ENCODE peak calls at places on chromosomes 5 and 9, in ten cellular contexts. P is heart left ventricle, K is IMR-90, Z is A549, R is H1, Q is transverse colon, T is GM12892, W is gastrocnemius medialis, X is HCT116, C is lower leg skin. J is an unnamed sample.

GRCh38 chr5:68288756-68289134 is 73.2 kb downstream of the PIK3R1 start:
- DNase-seq in P (peak), K (no peak), Z (no peak), R (no peak), Q (no peak), T (no peak), W (peak), X (no peak), C (no peak), J (no peak)

GRCh38 chr9:114423181-114423580 is 35.4 kb upstream of the AKNA start:
- DNase-seq in P (no peak), K (no peak), Z (no peak), R (no peak), Q (no peak), T (no peak), W (no peak), X (no peak), C (no peak), J (no peak)

GRCh38 chr9:124174385-124174784 is 83.4 kb upstream of the NEK6 start:
- DNase-seq in P (no peak), K (no peak), Z (no peak), R (no peak), Q (no peak), T (no peak), W (no peak), X (no peak), C (no peak), J (no peak)

GRCh38 chr5:127909078-127909477 is 174.5 kb upstream of the SLC12A2 start:
- DNase-seq in P (no peak), K (peak), Z (peak), R (peak), Q (no peak), T (no peak), W (no peak), X (peak), C (no peak), J (peak)

GRCh38 chr5:7983433-7983832 is 114.5 kb downstream of the MTRR start:
- DNase-seq in P (no peak), K (no peak), Z (no peak), R (no peak), Q (no peak), T (no peak), W (no peak), X (no peak), C (no peak), J (no peak)

GRCh38 chr5:52748590-52748989 is 39.1 kb upstream of the ITGA1 start:
- DNase-seq in P (no peak), K (no peak), Z (no peak), R (no peak), Q (no peak), T (no peak), W (no peak), X (no peak), C (no peak), J (no peak)

GRCh38 chr9:27528278-27528885 is 1.2 kb downstream of the MOB3B start:
- DNase-seq in P (peak), K (peak), Z (no peak), R (peak), Q (peak), T (peak), W (peak), X (no peak), C (peak), J (no peak)

GRCh38 chr5:152608514-152608913 is 203.4 kb upstream of the NMUR2 start:
- DNase-seq in P (peak), K (no peak), Z (no peak), R (no peak), Q (no peak), T (no peak), W (no peak), X (no peak), C (no peak), J (no peak)

GRCh38 chr5:139683295-139684271 is 35.4 kb downstream of the CXXC5 start:
- DNase-seq in P (peak), K (no peak), Z (no peak), R (no peak), Q (no peak), T (no peak), W (no peak), X (no peak), C (no peak), J (no peak)

GRCh38 chr5:14054965-14055963 is 87.9 kb upstream of the TRIO start:
- DNase-seq in P (no peak), K (peak), Z (no peak), R (no peak), Q (no peak), T (no peak), W (no peak), X (no peak), C (no peak), J (no peak)

GRCh38 chr5:80033513-80033912 is 1.6 kb upstream of the THBS4 start:
- DNase-seq in P (no peak), K (no peak), Z (no peak), R (no peak), Q (no peak), T (no peak), W (no peak), X (no peak), C (no peak), J (peak)

GRCh38 chr5:86070719-86071118 is 547.0 kb upstream of the COX7C start:
- DNase-seq in P (no peak), K (no peak), Z (no peak), R (no peak), Q (no peak), T (no peak), W (no peak), X (no peak), C (no peak), J (no peak)

GRCh38 chr9:97714435-97714834 is 17.3 kb upstream of the XPA start:
- DNase-seq in P (no peak), K (peak), Z (peak), R (no peak), Q (no peak), T (no peak), W (no peak), X (no peak), C (no peak), J (peak)

GRCh38 chr9:121075251-121076036 is 689 bp downstream of the CNTRL start:
- DNase-seq in P (no peak), K (peak), Z (no peak), R (no peak), Q (no peak), T (no peak), W (no peak), X (no peak), C (no peak), J (no peak)

GRCh38 chr9:121071356-121071755 is 3.4 kb upstream of the CNTRL start:
- DNase-seq in P (no peak), K (no peak), Z (no peak), R (no peak), Q (no peak), T (no peak), W (no peak), X (no peak), C (no peak), J (no peak)

GRCh38 chr9:121073038-121073437 is 1.7 kb upstream of the CNTRL start:
- DNase-seq in P (peak), K (peak), Z (peak), R (no peak), Q (peak), T (no peak), W (peak), X (no peak), C (peak), J (no peak)

DNA sequence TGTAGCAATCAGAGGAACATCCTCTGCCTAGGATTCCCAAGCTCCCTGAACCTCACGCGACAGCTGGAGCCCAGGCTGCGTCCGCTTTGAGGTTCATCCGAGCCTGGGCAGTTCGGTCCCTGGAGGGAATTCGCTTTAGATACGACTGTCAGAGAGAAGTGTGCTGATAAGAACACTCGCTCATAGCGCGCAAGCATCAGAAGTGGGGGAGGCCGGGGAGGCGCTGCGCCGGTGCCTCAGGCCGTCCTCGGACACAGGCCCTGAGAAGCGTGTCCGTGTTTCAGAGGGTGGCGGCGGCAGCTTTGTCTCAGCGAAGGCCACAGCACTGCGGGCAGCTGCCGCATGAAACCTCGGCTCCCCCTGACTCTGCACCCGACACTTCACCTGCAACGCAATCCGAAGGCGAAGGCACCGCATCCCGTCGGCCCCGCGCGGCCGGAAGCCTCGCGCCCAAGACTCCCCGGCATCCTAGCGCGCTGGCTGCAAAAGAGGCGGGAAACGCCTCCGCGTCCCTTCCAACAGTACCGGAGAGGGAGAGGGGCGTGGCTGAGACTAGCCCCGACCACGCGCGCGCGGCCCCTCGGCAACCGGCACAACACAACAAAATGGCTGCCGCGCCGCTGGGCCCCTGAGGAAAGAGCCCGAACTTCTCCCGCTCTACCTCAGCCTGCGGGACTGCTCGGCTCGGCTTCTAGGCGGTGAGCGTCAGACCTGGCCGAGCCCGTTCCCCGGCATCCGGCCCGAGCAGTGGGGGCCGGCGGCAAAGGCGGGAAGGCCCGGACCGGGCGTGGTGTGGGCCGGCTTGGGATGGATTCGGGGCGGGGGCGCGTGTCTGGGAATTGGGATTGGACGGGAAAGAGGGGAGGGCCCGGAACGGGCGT is at the start of gene CNTRL:
- DNase-seq in P (peak), K (peak), Z (peak), R (peak), Q (peak), T (peak), W (peak), X (peak), C (peak), J (peak)
- TF ChIP-seq POLR2A in P (no peak), K (peak), Z (peak), R (peak), Q (peak), T (peak), W (peak), X (no peak), C (no peak), J (peak)

DNA sequence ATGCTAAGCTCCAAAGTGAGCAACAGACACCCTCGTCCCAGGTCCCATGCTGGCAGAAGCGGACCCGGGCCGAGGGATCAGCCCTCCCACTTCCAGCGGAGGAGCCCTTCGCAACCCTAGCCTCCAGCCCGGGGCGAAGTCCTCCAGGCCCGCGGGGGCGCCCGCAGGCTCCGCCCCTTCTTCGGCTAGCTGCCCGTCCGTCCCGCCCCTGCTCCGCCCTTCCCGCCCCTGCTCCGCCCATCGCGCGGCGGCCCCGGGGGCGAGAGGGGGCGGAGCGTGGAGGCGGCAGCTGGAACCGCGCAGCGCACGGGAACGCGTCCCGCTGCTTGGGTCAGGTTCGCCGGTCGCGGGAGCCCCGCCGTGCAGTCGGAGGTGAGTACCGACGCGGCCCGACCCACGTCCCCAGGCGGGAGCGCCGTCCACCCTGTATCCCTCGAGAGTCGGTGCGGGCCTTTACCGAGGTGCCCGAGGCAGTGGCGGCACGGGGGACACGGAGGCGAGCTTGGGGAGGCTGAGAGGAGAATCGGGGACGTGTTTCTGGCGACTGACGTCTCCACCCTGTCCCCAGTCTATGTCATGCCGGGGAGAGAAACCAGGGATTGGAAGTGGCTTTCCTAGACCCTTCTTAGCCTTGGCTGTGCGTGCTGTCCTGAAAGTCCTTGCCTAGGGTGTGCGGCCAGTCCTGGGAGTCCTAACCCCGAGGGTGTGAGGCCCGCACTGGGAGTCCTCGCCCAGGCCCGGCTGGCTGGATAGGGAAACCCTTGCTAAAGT is at the start of gene ACO1:
- DNase-seq in P (peak), K (peak), Z (peak), R (peak), Q (peak), T (peak), W (peak), X (peak), C (peak), J (peak)
- TF ChIP-seq POLR2A in P (peak), K (no peak), Z (peak), R (peak), Q (peak), T (peak), W (peak), X (peak), C (no peak), J (peak)

GRCh38 chr5:58453326-58453725 is 6.6 kb downstream of the PLK2 start:
- DNase-seq in P (no peak), K (no peak), Z (no peak), R (no peak), Q (no peak), T (no peak), W (no peak), X (no peak), C (no peak), J (no peak)
- TF ChIP-seq POLR2A in P (no peak), K (no peak), Z (no peak), R (no peak), Q (no peak), T (no peak), W (no peak), X (no peak), C (no peak), J (no peak)

GRCh38 chr5:88884435-88884877 is 1.5 kb upstream of the MEF2C start:
- DNase-seq in P (no peak), K (peak), Z (no peak), R (no peak), Q (no peak), T (no peak), W (no peak), X (no peak), C (no peak), J (no peak)

GRCh38 chr5:88882321-88883038 is 504 bp downstream of the MEF2C start:
- DNase-seq in P (no peak), K (peak), Z (no peak), R (no peak), Q (no peak), T (no peak), W (no peak), X (no peak), C (no peak), J (no peak)

GRCh38 chr5:88881566-88881965 is 1.4 kb downstream of the MEF2C start:
- DNase-seq in P (no peak), K (peak), Z (no peak), R (no peak), Q (no peak), T (no peak), W (no peak), X (no peak), C (no peak), J (no peak)

GRCh38 chr5:88883566-88884434 is 816 bp upstream of the MEF2C start:
- DNase-seq in P (peak), K (peak), Z (peak), R (no peak), Q (peak), T (peak), W (peak), X (peak), C (peak), J (peak)

DNA sequence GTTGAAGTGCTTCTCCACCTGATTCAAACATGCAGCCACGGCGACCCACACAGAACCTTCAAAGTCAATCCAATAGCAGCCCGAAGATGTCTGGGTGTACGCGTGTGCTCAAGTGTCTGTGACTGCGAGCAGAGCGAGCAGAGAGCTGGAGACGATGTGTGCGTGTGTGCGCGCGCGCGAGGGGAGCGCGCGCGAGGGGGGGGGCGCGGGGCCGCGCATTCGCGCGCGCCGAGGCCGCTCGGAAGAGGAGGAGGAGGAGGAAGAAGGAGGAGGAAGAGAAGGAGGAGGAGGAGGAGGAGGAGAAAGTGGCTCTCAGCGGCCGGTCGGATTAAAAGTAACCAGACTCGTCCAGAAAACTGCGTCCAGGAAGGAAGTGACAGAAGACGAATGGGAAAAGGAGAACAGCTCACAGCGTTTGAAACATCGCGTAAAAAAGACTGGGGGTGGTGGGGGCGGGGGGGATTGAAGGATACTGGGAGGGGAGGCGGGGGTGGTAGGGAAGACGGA is at the start of gene MEF2C:
- DNase-seq in P (peak), K (peak), Z (peak), R (no peak), Q (peak), T (peak), W (peak), X (peak), C (peak), J (peak)
- TF ChIP-seq POLR2A in P (no peak), K (peak), Z (no peak), R (no peak), Q (peak), T (peak), W (peak), X (peak), C (no peak), J (no peak)

GRCh38 chr5:41903892-41904799 is at the start of gene RIMOC1:
- DNase-seq in P (peak), K (peak), Z (peak), R (peak), Q (peak), T (peak), W (peak), X (peak), C (peak), J (peak)
- TF ChIP-seq POLR2A in P (no peak), K (peak), Z (peak), R (peak), Q (peak), T (peak), W (peak), X (peak), C (peak), J (peak)

GRCh38 chr5:90640484-90641059 is 82.0 kb downstream of the ADGRV1 start:
- DNase-seq in P (no peak), K (no peak), Z (no peak), R (no peak), Q (no peak), T (no peak), W (no peak), X (no peak), C (no peak), J (no peak)

GRCh38 chr5:90642706-90643229 is 84.2 kb downstream of the ADGRV1 start:
- DNase-seq in P (no peak), K (no peak), Z (no peak), R (no peak), Q (no peak), T (no peak), W (no peak), X (no peak), C (no peak), J (no peak)

GRCh38 chr5:90645024-90645610 is 86.5 kb downstream of the ADGRV1 start:
- DNase-seq in P (no peak), K (no peak), Z (peak), R (peak), Q (no peak), T (no peak), W (no peak), X (peak), C (no peak), J (no peak)

GRCh38 chr5:90641528-90641927 is 82.9 kb downstream of the ADGRV1 start:
- DNase-seq in P (no peak), K (no peak), Z (no peak), R (no peak), Q (no peak), T (no peak), W (no peak), X (no peak), C (no peak), J (no peak)

GRCh38 chr5:90644132-90644531 is 85.5 kb downstream of the ADGRV1 start:
- DNase-seq in P (no peak), K (no peak), Z (no peak), R (no peak), Q (no peak), T (no peak), W (no peak), X (no peak), C (no peak), J (no peak)
- TF ChIP-seq POLR2A in P (no peak), K (no peak), Z (no peak), R (no peak), Q (no peak), T (no peak), W (no peak), X (no peak), C (no peak), J (no peak)

GRCh38 chr9:16794871-16795639 is 75.4 kb downstream of the BNC2 start:
- DNase-seq in P (peak), K (peak), Z (no peak), R (no peak), Q (peak), T (no peak), W (peak), X (no peak), C (no peak), J (no peak)
- TF ChIP-seq POLR2A in P (no peak), K (no peak), Z (no peak), R (no peak), Q (no peak), T (no peak), W (no peak), X (no peak), C (no peak), J (no peak)